ENCODE peak calls at places on chromosome 7, in seven cellular contexts. One of them, this sample, is unnamed.

GRCh38 chr7:51278797-51279196 is 37.8 kb downstream of the COBL start:
- DNase-seq in NCI-H1105 treated with DMSO at 0.1 percent for 48 hours: no peak
- DNase-seq in body of pancreas: no peak
- DNase-seq in anterior cingulate cortex: no peak
- DNase-seq in HS-5: no peak
- DNase-seq in nephron progenitor cell: no peak
- DNase-seq in neuronal stem cell: no peak
- DNase-seq in this sample: no peak

GRCh38 chr7:80439894-80440811 is 71.7 kb downstream of the GNAT3 start:
- DNase-seq in NCI-H1105 treated with DMSO at 0.1 percent for 48 hours: no peak
- DNase-seq in body of pancreas: no peak
- DNase-seq in anterior cingulate cortex: no peak
- DNase-seq in HS-5: no peak
- DNase-seq in nephron progenitor cell: no peak
- DNase-seq in neuronal stem cell: no peak
- DNase-seq in this sample: no peak

GRCh38 chr7:20786779-20787651 is at the start of gene SP8:
- DNase-seq in NCI-H1105 treated with DMSO at 0.1 percent for 48 hours: peak
- DNase-seq in body of pancreas: peak
- DNase-seq in anterior cingulate cortex: no peak
- DNase-seq in HS-5: no peak
- DNase-seq in nephron progenitor cell: peak
- DNase-seq in neuronal stem cell: peak
- DNase-seq in this sample: no peak

GRCh38 chr7:29884399-29885272 is 78.3 kb downstream of the WIPF3 start:
- DNase-seq in NCI-H1105 treated with DMSO at 0.1 percent for 48 hours: peak
- DNase-seq in body of pancreas: peak
- DNase-seq in anterior cingulate cortex: no peak
- DNase-seq in HS-5: no peak
- DNase-seq in nephron progenitor cell: peak
- DNase-seq in neuronal stem cell: peak
- DNase-seq in this sample: no peak

GRCh38 chr7:104929921-104930320 is 84.1 kb upstream of the KMT2E start:
- DNase-seq in NCI-H1105 treated with DMSO at 0.1 percent for 48 hours: no peak
- DNase-seq in body of pancreas: no peak
- DNase-seq in anterior cingulate cortex: no peak
- DNase-seq in HS-5: no peak
- DNase-seq in nephron progenitor cell: no peak
- DNase-seq in neuronal stem cell: no peak
- DNase-seq in this sample: no peak

GRCh38 chr7:106480161-106480579 is 180.8 kb downstream of the CCDC71L start:
- DNase-seq in NCI-H1105 treated with DMSO at 0.1 percent for 48 hours: no peak
- DNase-seq in body of pancreas: no peak
- DNase-seq in anterior cingulate cortex: no peak
- DNase-seq in HS-5: no peak
- DNase-seq in nephron progenitor cell: no peak
- DNase-seq in neuronal stem cell: no peak
- DNase-seq in this sample: no peak

GRCh38 chr7:51593638-51594037 is 277.0 kb upstream of the COBL start:
- DNase-seq in NCI-H1105 treated with DMSO at 0.1 percent for 48 hours: no peak
- DNase-seq in body of pancreas: no peak
- DNase-seq in anterior cingulate cortex: no peak
- DNase-seq in HS-5: no peak
- DNase-seq in nephron progenitor cell: no peak
- DNase-seq in neuronal stem cell: no peak
- DNase-seq in this sample: no peak

GRCh38 chr7:151361193-151361959 is 19.8 kb downstream of the NUB1 start:
- DNase-seq in NCI-H1105 treated with DMSO at 0.1 percent for 48 hours: no peak
- DNase-seq in body of pancreas: no peak
- DNase-seq in anterior cingulate cortex: no peak
- DNase-seq in HS-5: no peak
- DNase-seq in nephron progenitor cell: no peak
- DNase-seq in neuronal stem cell: no peak
- DNase-seq in this sample: no peak

GRCh38 chr7:150977382-150978135 is 562 bp downstream of the KCNH2 start:
- DNase-seq in NCI-H1105 treated with DMSO at 0.1 percent for 48 hours: no peak
- DNase-seq in body of pancreas: no peak
- DNase-seq in anterior cingulate cortex: no peak
- DNase-seq in HS-5: no peak
- DNase-seq in nephron progenitor cell: no peak
- DNase-seq in neuronal stem cell: no peak
- DNase-seq in this sample: no peak

GRCh38 chr7:40899151-40899550 is 764.3 kb downstream of the SUGCT start:
- DNase-seq in NCI-H1105 treated with DMSO at 0.1 percent for 48 hours: no peak
- DNase-seq in body of pancreas: no peak
- DNase-seq in anterior cingulate cortex: no peak
- DNase-seq in HS-5: no peak
- DNase-seq in nephron progenitor cell: no peak
- DNase-seq in neuronal stem cell: no peak
- DNase-seq in this sample: no peak

GRCh38 chr7:159105845-159106614 is 38.6 kb downstream of the VIPR2 start:
- DNase-seq in NCI-H1105 treated with DMSO at 0.1 percent for 48 hours: no peak
- DNase-seq in body of pancreas: no peak
- DNase-seq in anterior cingulate cortex: no peak
- DNase-seq in HS-5: no peak
- DNase-seq in nephron progenitor cell: no peak
- DNase-seq in neuronal stem cell: peak
- DNase-seq in this sample: no peak

GRCh38 chr7:1231214-1232102 is 1.2 kb upstream of the UNCX start:
- DNase-seq in NCI-H1105 treated with DMSO at 0.1 percent for 48 hours: no peak
- DNase-seq in body of pancreas: no peak
- DNase-seq in anterior cingulate cortex: no peak
- DNase-seq in HS-5: no peak
- DNase-seq in nephron progenitor cell: peak
- DNase-seq in neuronal stem cell: no peak
- DNase-seq in this sample: no peak

GRCh38 chr7:25753837-25754236 is 398.2 kb upstream of the NFE2L3 start:
- DNase-seq in NCI-H1105 treated with DMSO at 0.1 percent for 48 hours: no peak
- DNase-seq in body of pancreas: no peak
- DNase-seq in anterior cingulate cortex: no peak
- DNase-seq in HS-5: no peak
- DNase-seq in nephron progenitor cell: no peak
- DNase-seq in neuronal stem cell: no peak
- DNase-seq in this sample: no peak

GRCh38 chr7:141976524-141977245 is 3.1 kb upstream of the TAS2R38 start:
- DNase-seq in NCI-H1105 treated with DMSO at 0.1 percent for 48 hours: no peak
- DNase-seq in body of pancreas: no peak
- DNase-seq in anterior cingulate cortex: no peak
- DNase-seq in HS-5: no peak
- DNase-seq in nephron progenitor cell: no peak
- DNase-seq in neuronal stem cell: no peak
- DNase-seq in this sample: no peak

GRCh38 chr7:151491859-151492258 is 27.8 kb downstream of the RHEB start:
- DNase-seq in NCI-H1105 treated with DMSO at 0.1 percent for 48 hours: no peak
- DNase-seq in body of pancreas: no peak
- DNase-seq in anterior cingulate cortex: no peak
- DNase-seq in HS-5: peak
- DNase-seq in nephron progenitor cell: no peak
- DNase-seq in neuronal stem cell: no peak
- DNase-seq in this sample: no peak

GRCh38 chr7:50092579-50093411 is at the start of gene ZPBP:
- DNase-seq in NCI-H1105 treated with DMSO at 0.1 percent for 48 hours: peak
- DNase-seq in body of pancreas: peak
- DNase-seq in anterior cingulate cortex: no peak
- DNase-seq in HS-5: no peak
- DNase-seq in nephron progenitor cell: peak
- DNase-seq in neuronal stem cell: peak
- DNase-seq in this sample: peak

GRCh38 chr7:93715234-93715633 is 140.7 kb upstream of the CALCR start:
- DNase-seq in NCI-H1105 treated with DMSO at 0.1 percent for 48 hours: no peak
- DNase-seq in body of pancreas: peak
- DNase-seq in anterior cingulate cortex: no peak
- DNase-seq in HS-5: peak
- DNase-seq in nephron progenitor cell: peak
- DNase-seq in neuronal stem cell: peak
- DNase-seq in this sample: peak

GRCh38 chr7:73599151-73599882 is 20.9 kb upstream of the TBL2 start:
- DNase-seq in NCI-H1105 treated with DMSO at 0.1 percent for 48 hours: no peak
- DNase-seq in body of pancreas: no peak
- DNase-seq in anterior cingulate cortex: no peak
- DNase-seq in HS-5: no peak
- DNase-seq in nephron progenitor cell: no peak
- DNase-seq in neuronal stem cell: no peak
- DNase-seq in this sample: no peak

GRCh38 chr7:123916240-123916724 is 8.8 kb upstream of the SPAM1 start:
- DNase-seq in NCI-H1105 treated with DMSO at 0.1 percent for 48 hours: peak
- DNase-seq in body of pancreas: no peak
- DNase-seq in anterior cingulate cortex: no peak
- DNase-seq in HS-5: peak
- DNase-seq in nephron progenitor cell: no peak
- DNase-seq in neuronal stem cell: peak
- DNase-seq in this sample: peak

GRCh38 chr7:46879783-46880182 is 702.1 kb downstream of the TNS3 start:
- DNase-seq in NCI-H1105 treated with DMSO at 0.1 percent for 48 hours: no peak
- DNase-seq in body of pancreas: no peak
- DNase-seq in anterior cingulate cortex: no peak
- DNase-seq in HS-5: no peak
- DNase-seq in nephron progenitor cell: no peak
- DNase-seq in neuronal stem cell: no peak
- DNase-seq in this sample: no peak

GRCh38 chr7:10798044-10798443 is 175.6 kb upstream of the PHF14 start:
- DNase-seq in NCI-H1105 treated with DMSO at 0.1 percent for 48 hours: no peak
- DNase-seq in body of pancreas: no peak
- DNase-seq in anterior cingulate cortex: no peak
- DNase-seq in HS-5: no peak
- DNase-seq in nephron progenitor cell: no peak
- DNase-seq in neuronal stem cell: no peak
- DNase-seq in this sample: no peak

GRCh38 chr7:44284881-44285541 is 40.4 kb downstream of the CAMK2B start:
- DNase-seq in NCI-H1105 treated with DMSO at 0.1 percent for 48 hours: no peak
- DNase-seq in body of pancreas: peak
- DNase-seq in anterior cingulate cortex: no peak
- DNase-seq in HS-5: no peak
- DNase-seq in nephron progenitor cell: peak
- DNase-seq in neuronal stem cell: no peak
- DNase-seq in this sample: no peak

GRCh38 chr7:23106491-23106800 is 861 bp downstream of the KLHL7 start:
- DNase-seq in NCI-H1105 treated with DMSO at 0.1 percent for 48 hours: peak
- DNase-seq in body of pancreas: peak
- DNase-seq in anterior cingulate cortex: peak
- DNase-seq in HS-5: peak
- DNase-seq in nephron progenitor cell: no peak
- DNase-seq in neuronal stem cell: no peak
- DNase-seq in this sample: no peak

GRCh38 chr7:139716156-139716942 is 61.4 kb downstream of the HIPK2 start:
- DNase-seq in NCI-H1105 treated with DMSO at 0.1 percent for 48 hours: no peak
- DNase-seq in body of pancreas: no peak
- DNase-seq in anterior cingulate cortex: no peak
- DNase-seq in HS-5: no peak
- DNase-seq in nephron progenitor cell: no peak
- DNase-seq in neuronal stem cell: no peak
- DNase-seq in this sample: no peak

GRCh38 chr7:155363852-155364600 is 66.3 kb downstream of the INSIG1 start:
- DNase-seq in NCI-H1105 treated with DMSO at 0.1 percent for 48 hours: no peak
- DNase-seq in body of pancreas: no peak
- DNase-seq in anterior cingulate cortex: no peak
- DNase-seq in HS-5: no peak
- DNase-seq in nephron progenitor cell: no peak
- DNase-seq in neuronal stem cell: no peak
- DNase-seq in this sample: no peak

GRCh38 chr7:101702362-101702850 is 73.3 kb upstream of the MYL10 start:
- DNase-seq in NCI-H1105 treated with DMSO at 0.1 percent for 48 hours: no peak
- DNase-seq in body of pancreas: no peak
- DNase-seq in anterior cingulate cortex: no peak
- DNase-seq in HS-5: no peak
- DNase-seq in nephron progenitor cell: no peak
- DNase-seq in neuronal stem cell: no peak
- DNase-seq in this sample: no peak

GRCh38 chr7:41869091-41869490 is 166.2 kb upstream of the INHBA start:
- DNase-seq in NCI-H1105 treated with DMSO at 0.1 percent for 48 hours: no peak
- DNase-seq in body of pancreas: no peak
- DNase-seq in anterior cingulate cortex: no peak
- DNase-seq in HS-5: peak
- DNase-seq in nephron progenitor cell: no peak
- DNase-seq in neuronal stem cell: no peak
- DNase-seq in this sample: no peak

GRCh38 chr7:90251304-90251635 is 6.3 kb downstream of the CFAP69 start:
- DNase-seq in NCI-H1105 treated with DMSO at 0.1 percent for 48 hours: no peak
- DNase-seq in body of pancreas: no peak
- DNase-seq in anterior cingulate cortex: no peak
- DNase-seq in HS-5: no peak
- DNase-seq in nephron progenitor cell: no peak
- DNase-seq in neuronal stem cell: no peak
- DNase-seq in this sample: no peak

GRCh38 chr7:74324499-74325229 is 35.5 kb downstream of the CLIP2 start:
- DNase-seq in NCI-H1105 treated with DMSO at 0.1 percent for 48 hours: no peak
- DNase-seq in body of pancreas: peak
- DNase-seq in anterior cingulate cortex: peak
- DNase-seq in HS-5: no peak
- DNase-seq in nephron progenitor cell: no peak
- DNase-seq in neuronal stem cell: no peak
- DNase-seq in this sample: peak

This sample was measured in pons.